ENCODE peak calls at places on chromosomes 2 and 18, in seven cellular contexts. U is astrocyte of the spinal cord, T is breast epithelium, Y is neural progenitor cell, A is uterus, S is kidney, N is tibial artery. H is an unnamed sample.

GRCh38 chr2:162574615-162575452 is 230.9 kb downstream of the GCA start:
- DNase-seq in U (no peak), T (no peak), Y (no peak), A (no peak), S (no peak), N (no peak), H (no peak)

GRCh38 chr2:129400825-129401224 is 578.6 kb upstream of the RAB6C start:
- DNase-seq in U (no peak), T (no peak), Y (no peak), A (no peak), S (no peak), N (no peak), H (no peak)

GRCh38 chr18:13376298-13376840 is 157.8 kb downstream of the LDLRAD4 start:
- DNase-seq in U (peak), T (no peak), Y (no peak), A (no peak), S (no peak), N (no peak), H (no peak)

GRCh38 chr2:36044389-36044788 is 311.2 kb upstream of the CRIM1 start:
- DNase-seq in U (no peak), T (no peak), Y (no peak), A (no peak), S (no peak), N (no peak), H (no peak)

GRCh38 chr2:37526323-37526722 is 145.1 kb downstream of the CDC42EP3 start:
- DNase-seq in U (no peak), T (no peak), Y (no peak), A (no peak), S (no peak), N (no peak), H (peak)

GRCh38 chr2:153871231-153872221 is at the start of gene GALNT13:
- DNase-seq in U (peak), T (no peak), Y (peak), A (peak), S (peak), N (peak), H (peak)

GRCh38 chr18:5943514-5943913 is 48.2 kb upstream of the TMEM200C start:
- DNase-seq in U (no peak), T (no peak), Y (no peak), A (no peak), S (no peak), N (no peak), H (no peak)

GRCh38 chr2:233351423-233351822 is 2.9 kb upstream of the DGKD start:
- DNase-seq in U (peak), T (no peak), Y (no peak), A (no peak), S (no peak), N (no peak), H (peak)

GRCh38 chr2:163191372-163191771 is 352.8 kb upstream of the KCNH7 start:
- DNase-seq in U (peak), T (no peak), Y (peak), A (no peak), S (no peak), N (no peak), H (peak)

GRCh38 chr2:239947361-239948045 is 77.6 kb downstream of the NDUFA10 start:
- DNase-seq in U (no peak), T (peak), Y (peak), A (peak), S (peak), N (peak), H (no peak)

GRCh38 chr2:217138284-217138683 is 278.4 kb upstream of the TNP1 start:
- DNase-seq in U (no peak), T (no peak), Y (no peak), A (no peak), S (no peak), N (no peak), H (no peak)

GRCh38 chr2:42924436-42924897 is 132.1 kb upstream of the HAAO start:
- DNase-seq in U (no peak), T (no peak), Y (no peak), A (peak), S (no peak), N (no peak), H (no peak)

GRCh38 chr2:182542501-182543258 is 115.8 kb upstream of the PDE1A start:
- DNase-seq in U (peak), T (no peak), Y (no peak), A (no peak), S (no peak), N (no peak), H (peak)

GRCh38 chr2:63790491-63790890 is 51.2 kb upstream of the UGP2 start:
- DNase-seq in U (no peak), T (no peak), Y (no peak), A (no peak), S (no peak), N (no peak), H (peak)

GRCh38 chr2:174312581-174313234 is 22.0 kb upstream of the SP9 start:
- DNase-seq in U (no peak), T (no peak), Y (peak), A (no peak), S (no peak), N (no peak), H (no peak)

GRCh38 chr2:144515694-144516416 is 4.1 kb downstream of the ZEB2 start:
- DNase-seq in U (peak), T (no peak), Y (peak), A (peak), S (peak), N (peak), H (peak)

GRCh38 chr2:25979006-25979405 is 3.3 kb downstream of the KIF3C start:
- DNase-seq in U (no peak), T (no peak), Y (no peak), A (no peak), S (peak), N (no peak), H (peak)

GRCh38 chr2:20666364-20667150 is at the start of gene GDF7:
- DNase-seq in U (no peak), T (no peak), Y (peak), A (peak), S (peak), N (peak), H (no peak)

GRCh38 chr2:239073745-239074530 is 226.1 kb downstream of the TWIST2 start:
- DNase-seq in U (no peak), T (no peak), Y (no peak), A (no peak), S (no peak), N (no peak), H (no peak)

GRCh38 chr2:120204022-120204405 is 19.2 kb downstream of the TMEM185B start:
- DNase-seq in U (no peak), T (no peak), Y (no peak), A (no peak), S (no peak), N (no peak), H (no peak)

GRCh38 chr2:237669628-237670351 is 42.4 kb downstream of the LRRFIP1 start:
- DNase-seq in U (peak), T (no peak), Y (no peak), A (peak), S (peak), N (peak), H (peak)

GRCh38 chr2:86238354-86238753 is 39.1 kb downstream of the MRPL35 start:
- DNase-seq in U (no peak), T (no peak), Y (no peak), A (no peak), S (no peak), N (no peak), H (no peak)

GRCh38 chr2:151760139-151760650 is 25.9 kb upstream of the NEB start:
- DNase-seq in U (peak), T (no peak), Y (peak), A (no peak), S (no peak), N (no peak), H (peak)

GRCh38 chr2:241914542-241914941 is 45.0 kb downstream of the RTP5 start:
- DNase-seq in U (no peak), T (peak), Y (no peak), A (peak), S (no peak), N (no peak), H (no peak)

GRCh38 chr18:10508546-10508945 is 17.3 kb upstream of the NAPG start:
- DNase-seq in U (no peak), T (no peak), Y (no peak), A (no peak), S (no peak), N (no peak), H (no peak)

GRCh38 chr2:39602616-39603015 is 63.1 kb upstream of the TMEM178A start:
- DNase-seq in U (no peak), T (no peak), Y (no peak), A (no peak), S (no peak), N (no peak), H (no peak)

GRCh38 chr2:21175895-21176646 is 52.3 kb downstream of the TDRD15 start:
- DNase-seq in U (no peak), T (no peak), Y (peak), A (no peak), S (no peak), N (no peak), H (no peak)

GRCh38 chr2:42054657-42055430 is 7.0 kb downstream of the PKDCC start:
- DNase-seq in U (no peak), T (no peak), Y (no peak), A (no peak), S (peak), N (no peak), H (no peak)

GRCh38 chr2:99692785-99693184 is 203.0 kb upstream of the REV1 start:
- DNase-seq in U (no peak), T (no peak), Y (no peak), A (no peak), S (no peak), N (no peak), H (no peak)

GRCh38 chr2:55099493-55099877 is 49.2 kb upstream of the RTN4 start:
- DNase-seq in U (no peak), T (no peak), Y (no peak), A (no peak), S (no peak), N (no peak), H (no peak)

GRCh38 chr2:204731996-204732395 is 186.7 kb downstream of the PARD3B start:
- DNase-seq in U (peak), T (no peak), Y (no peak), A (no peak), S (no peak), N (no peak), H (no peak)

GRCh38 chr2:16112972-16113560 is 172.7 kb downstream of the MYCN start:
- DNase-seq in U (no peak), T (no peak), Y (no peak), A (no peak), S (no peak), N (no peak), H (no peak)

DNA sequence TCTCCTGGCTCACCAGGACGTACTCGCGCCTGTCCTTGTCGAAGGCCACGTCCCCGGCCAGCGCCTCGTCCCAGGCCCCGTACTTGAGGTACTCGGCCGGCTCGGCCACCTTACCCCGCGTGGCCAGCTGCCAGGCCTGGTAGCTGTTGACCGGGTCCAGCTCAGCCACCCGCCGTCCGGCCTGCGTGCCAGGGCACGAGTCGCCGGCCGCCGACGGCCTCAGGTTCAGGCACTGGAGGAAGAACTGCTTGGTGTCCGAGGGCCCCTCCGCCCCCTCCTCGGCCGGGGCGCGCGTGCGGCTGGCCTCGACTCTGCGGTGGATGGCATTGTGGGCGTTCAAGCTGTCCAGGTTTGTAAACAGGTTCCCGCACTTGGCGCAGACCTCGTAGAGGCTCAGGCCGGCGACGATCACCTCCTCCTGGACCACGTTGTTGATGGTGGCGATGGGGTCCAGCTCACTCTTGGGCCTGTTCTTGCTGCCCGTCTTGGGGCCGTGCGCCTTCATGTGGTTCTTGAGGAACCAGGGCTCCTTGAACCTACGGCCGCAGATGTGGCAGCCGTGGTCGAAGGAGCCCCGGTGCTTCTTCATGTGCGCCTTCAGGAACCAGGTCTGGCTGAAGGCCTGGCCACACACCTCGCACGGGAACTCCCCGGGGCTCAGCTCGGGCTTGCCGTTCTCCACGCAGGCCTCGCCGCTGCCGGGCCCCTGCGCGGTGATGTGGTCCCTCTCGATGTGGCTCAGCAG is 53.2 kb downstream of the ZNF516 start:
- DNase-seq in U (no peak), T (no peak), Y (no peak), A (no peak), S (peak), N (no peak), H (no peak)
- TF ChIP-seq CTCF in U (no peak), T (no peak), Y (no peak), A (no peak), S (no peak), N (no peak), H (no peak)

GRCh38 chr2:71452565-71452964 is 796 bp upstream of the DYSF start:
- DNase-seq in U (peak), T (no peak), Y (peak), A (no peak), S (no peak), N (no peak), H (peak)
- H3K4me3 ChIP-seq in U (no peak), T (no peak), Y (no peak), A (no peak), S (no peak), N (no peak), H (no peak)

DNA sequence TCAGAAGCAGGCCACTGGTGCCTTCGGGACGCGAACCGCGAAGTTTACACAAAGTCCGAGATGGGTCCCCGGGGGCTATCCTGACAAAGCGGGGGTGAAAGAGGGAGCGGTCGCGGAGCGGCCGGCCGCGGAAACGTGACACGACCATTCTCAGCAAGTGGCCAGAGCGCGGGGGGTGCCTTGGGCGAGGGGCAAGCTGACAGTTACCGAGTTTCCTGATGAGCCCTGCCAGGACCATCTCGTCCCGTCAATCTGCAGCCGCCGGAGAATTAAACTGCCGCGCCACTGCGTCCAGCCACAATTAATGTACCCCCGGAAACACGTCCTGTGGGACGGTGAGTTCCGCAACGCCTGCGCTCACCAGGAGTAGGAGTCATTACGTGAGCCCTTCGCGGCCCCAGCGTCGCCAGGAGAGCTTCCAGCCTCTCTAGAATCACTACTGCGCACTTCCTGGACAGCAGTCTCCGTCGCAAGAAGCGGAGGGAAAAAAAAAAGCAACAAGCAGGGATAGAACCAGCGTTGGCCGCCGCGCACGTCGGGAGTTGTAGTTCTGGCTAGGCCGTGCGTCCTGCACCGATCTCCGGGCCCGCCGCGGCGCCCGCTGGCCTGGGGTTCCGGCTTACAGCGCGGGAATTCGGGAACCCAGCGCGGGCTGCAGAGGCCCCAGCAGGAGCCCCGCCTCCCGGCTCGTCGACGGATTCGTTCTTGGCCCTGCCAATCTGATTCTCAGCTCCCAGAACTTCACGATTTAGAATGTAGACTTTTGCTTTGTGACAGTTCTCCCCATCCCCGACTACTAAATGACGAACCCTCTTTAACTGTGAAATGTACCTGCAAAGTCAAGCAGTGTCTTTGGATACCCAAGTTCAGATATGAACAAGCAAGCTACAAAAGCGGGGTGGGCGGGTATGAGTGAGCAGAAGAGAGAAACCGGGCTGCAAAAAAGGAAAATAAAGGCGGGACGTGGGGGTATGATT is at the start of gene RTTN:
- DNase-seq in U (peak), T (peak), Y (peak), A (peak), S (peak), N (peak), H (peak)
- TF ChIP-seq CTCF in U (no peak), T (peak), Y (no peak), A (peak), S (no peak), N (no peak), H (no peak)

GRCh38 chr2:202588647-202589581 is 45.9 kb upstream of the FAM117B start:
- DNase-seq in U (peak), T (no peak), Y (peak), A (peak), S (peak), N (peak), H (peak)
- H3K4me3 ChIP-seq in U (no peak), T (peak), Y (no peak), A (no peak), S (peak), N (peak), H (peak)

H was measured in fibroblast of mammary gland.